ENCODE peak calls at places on chromosomes 7 and 10, in seven cellular contexts. Y is CD8-positive, alpha-beta T cell; U is IMR-90; B is progenitor cell of endocrine pancreas; J is HepG2; O is tibial nerve; P is coronary artery. N is an unnamed sample.

GRCh38 chr10:131083915-131084790 is 227.4 kb downstream of the TCERG1L start:
- DNase-seq in Y (no peak), U (no peak), B (no peak), J (no peak), O (no peak), P (no peak), N (no peak)

GRCh38 chr7:118080947-118081346 is 103.0 kb upstream of the LSM8 start:
- DNase-seq in Y (no peak), U (peak; percentile 81), B (no peak), J (no peak), O (no peak), P (no peak), N (no peak)

GRCh38 chr7:64314493-64315020 is 796 bp downstream of the ZNF736 start:
- DNase-seq in Y (no peak), U (no peak), B (no peak), J (no peak), O (no peak), P (no peak), N (no peak)

GRCh38 chr7:134121632-134122139 is 5.5 kb upstream of the LRGUK start:
- DNase-seq in Y (no peak), U (no peak), B (no peak), J (no peak), O (no peak), P (no peak), N (no peak)

GRCh38 chr7:207418-208127 is 15.2 kb downstream of the FAM20C start:
- DNase-seq in Y (no peak), U (no peak), B (no peak), J (no peak), O (no peak), P (no peak), N (no peak)

GRCh38 chr10:131093795-131094366 is 217.6 kb downstream of the TCERG1L start:
- DNase-seq in Y (no peak), U (no peak), B (no peak), J (no peak), O (no peak), P (no peak), N (no peak)

GRCh38 chr10:81848931-81849330 is 26.1 kb upstream of the NRG3 start:
- DNase-seq in Y (no peak), U (no peak), B (no peak), J (no peak), O (no peak), P (no peak), N (no peak)

GRCh38 chr7:77202544-77202976 is 2.9 kb upstream of the FGL2 start:
- DNase-seq in Y (no peak), U (no peak), B (no peak), J (no peak), O (no peak), P (no peak), N (no peak)

GRCh38 chr10:62512732-62513475 is 138.7 kb downstream of the ZNF365 start:
- DNase-seq in Y (no peak), U (no peak), B (no peak), J (no peak), O (no peak), P (no peak), N (no peak)

GRCh38 chr7:106217089-106217542 is 67.7 kb downstream of the NAMPT start:
- DNase-seq in Y (no peak), U (peak; percentile 42), B (no peak), J (no peak), O (peak; percentile 61), P (peak; percentile 91), N (no peak)

GRCh38 chr10:21753497-21754270 is 219.7 kb downstream of the MLLT10 start:
- DNase-seq in Y (no peak), U (no peak), B (no peak), J (no peak), O (no peak), P (no peak), N (no peak)

GRCh38 chr10:58638406-58638805 is 125.7 kb downstream of the BICC1 start:
- DNase-seq in Y (no peak), U (no peak), B (no peak), J (no peak), O (no peak), P (no peak), N (no peak)

GRCh38 chr7:77759294-77759889 is 38.8 kb downstream of the TMEM60 start:
- DNase-seq in Y (peak; percentile 68), U (peak; percentile 76), B (peak; percentile 46), J (peak; percentile 57), O (peak; percentile 97), P (no peak), N (no peak)

GRCh38 chr10:112137381-112137987 is 46.1 kb downstream of the GPAM start:
- DNase-seq in Y (peak; percentile 29), U (peak; percentile 49), B (peak; percentile 84), J (peak; percentile 42), O (peak; percentile 85), P (no peak), N (peak; percentile 94)

GRCh38 chr10:14583967-14584366 is 190.7 kb downstream of the FAM107B start:
- DNase-seq in Y (no peak), U (no peak), B (no peak), J (no peak), O (no peak), P (no peak), N (no peak)

GRCh38 chr7:106980358-106980685 is 64.2 kb upstream of the PRKAR2B start:
- DNase-seq in Y (no peak), U (no peak), B (no peak), J (no peak), O (no peak), P (no peak), N (no peak)

GRCh38 chr7:12729112-12729511 is 41.7 kb downstream of the ARL4A start:
- DNase-seq in Y (no peak), U (peak; percentile 15), B (no peak), J (peak; percentile 18), O (peak; percentile 82), P (peak; percentile 76), N (peak; percentile 49)

GRCh38 chr10:131098416-131098952 is 213.0 kb downstream of the TCERG1L start:
- DNase-seq in Y (no peak), U (no peak), B (no peak), J (no peak), O (no peak), P (no peak), N (no peak)

DNA sequence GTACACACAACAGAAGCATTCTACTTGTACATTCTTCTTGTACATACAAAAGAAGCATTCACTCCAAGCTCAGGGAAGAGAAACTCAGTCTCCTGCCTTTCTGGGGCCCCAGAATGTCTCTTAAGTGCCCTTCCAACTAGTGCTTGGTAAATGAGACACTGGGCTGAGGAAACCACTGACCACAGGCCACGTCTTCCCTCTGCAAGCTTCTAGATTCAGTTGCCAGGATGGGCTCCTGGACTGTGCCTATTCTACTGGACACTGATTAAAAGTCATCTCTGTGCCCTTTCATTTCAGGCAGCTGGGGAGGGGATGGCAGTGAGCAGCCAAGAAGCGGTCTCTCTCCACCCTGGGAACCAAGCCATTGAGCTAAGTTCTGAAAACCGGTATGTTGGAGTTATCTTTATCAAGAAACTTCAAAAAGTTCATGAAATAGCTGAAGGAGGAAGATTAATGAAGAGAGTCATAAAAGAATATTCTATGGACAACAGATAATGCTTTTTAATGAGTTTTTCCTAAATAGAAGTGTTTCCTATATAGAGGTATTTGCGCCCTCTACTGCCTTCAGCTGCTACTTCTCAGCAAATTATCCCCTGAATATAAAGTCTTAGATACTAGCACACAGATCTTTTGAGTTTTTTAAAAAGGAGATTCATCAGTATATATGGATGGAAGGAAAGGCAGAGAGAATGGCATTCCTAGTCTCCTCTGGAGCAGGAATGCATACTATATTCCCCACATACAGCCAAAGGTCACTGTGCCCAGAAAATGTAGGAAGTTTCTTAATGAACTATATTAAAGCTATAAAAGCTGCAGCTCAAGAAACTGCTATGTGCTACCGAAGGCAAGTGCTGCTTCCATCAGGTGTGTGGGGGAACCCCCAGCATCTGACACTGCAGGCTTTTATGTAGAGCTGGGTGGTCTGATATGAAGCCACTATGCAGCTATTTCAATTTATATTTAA is 8.4 kb upstream of the IFIT1B start:
- DNase-seq in Y (no peak), U (peak; percentile 60), B (no peak), J (no peak), O (no peak), P (no peak), N (no peak)
- TF ChIP-seq CTCF in Y (peak; percentile 57), U (peak; percentile 76), B (peak; percentile 47), J (peak; percentile 49), O (peak; percentile 59), P (peak; percentile 46), N (peak; percentile 15)

DNA sequence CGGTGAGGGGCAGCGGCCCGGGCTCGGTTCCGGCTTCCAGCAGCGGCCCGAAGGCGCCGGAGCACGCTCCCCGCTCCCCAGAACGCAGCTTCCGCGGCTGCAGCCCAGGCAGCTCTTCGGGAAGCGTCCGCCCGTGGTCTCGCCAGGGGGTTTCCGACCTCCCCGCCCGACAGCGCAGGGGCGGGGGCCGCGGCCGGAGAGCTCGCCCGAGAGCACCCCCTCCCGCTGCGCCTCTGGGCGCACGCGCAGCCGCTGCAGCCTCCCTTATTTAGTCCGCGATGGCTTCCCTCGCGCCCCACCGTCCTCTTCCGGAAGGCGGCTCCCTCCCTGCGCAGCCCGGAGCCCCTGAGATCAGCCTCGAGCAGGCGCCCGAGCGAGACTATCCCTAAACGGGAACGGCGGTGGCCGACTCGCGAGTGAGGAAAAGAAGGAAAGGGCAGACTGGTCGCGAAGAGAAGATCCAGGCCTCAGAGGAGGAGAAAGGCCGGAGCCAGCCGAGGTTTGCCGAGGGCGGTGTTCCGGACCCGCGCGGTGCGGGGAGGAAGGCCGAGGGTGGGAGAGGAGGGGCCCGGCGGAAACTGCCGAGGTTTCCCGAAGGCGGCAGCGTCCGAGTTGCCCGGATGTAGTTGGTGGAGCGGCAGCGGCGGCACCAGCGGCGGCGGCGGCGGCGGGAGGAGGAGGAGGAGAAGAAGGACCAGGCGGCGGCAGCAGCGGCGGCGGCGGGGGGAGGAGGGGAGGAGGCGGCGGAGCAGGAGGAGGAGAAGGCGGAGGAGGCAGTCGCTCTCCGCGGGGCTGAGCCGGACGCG is at the start of gene WAC:
- DNase-seq in Y (peak; percentile 96), U (peak; percentile 89), B (peak; percentile 97), J (peak; percentile 79), O (peak; percentile 89), P (peak; percentile 96), N (peak; percentile 94)
- TF ChIP-seq CTCF in Y (no peak), U (peak; percentile 13), B (peak; percentile 16), J (peak; percentile 21), O (peak; percentile 73), P (no peak), N (no peak)

DNA sequence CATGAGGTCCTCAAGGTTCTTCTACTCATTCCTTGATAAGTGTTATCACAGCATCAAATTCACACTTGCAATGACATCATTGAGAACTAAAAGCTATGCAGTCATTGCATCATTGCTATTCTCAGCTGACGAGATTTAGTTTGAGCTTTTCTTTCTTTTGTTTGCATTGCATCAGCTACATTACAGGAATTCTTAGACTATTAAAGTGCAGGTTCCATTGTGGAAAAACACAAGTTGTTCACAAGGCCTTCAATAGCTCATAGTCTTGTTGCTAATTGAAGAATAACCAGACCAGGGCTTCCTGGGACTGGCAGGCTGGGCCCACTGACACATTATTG is 139.3 kb downstream of the CXCL12 start:
- DNase-seq in Y (no peak), U (peak; percentile 59), B (no peak), J (peak; percentile 90), O (no peak), P (no peak), N (no peak)
- TF ChIP-seq CTCF in Y (no peak), U (no peak), B (no peak), J (no peak), O (no peak), P (no peak), N (no peak)

DNA sequence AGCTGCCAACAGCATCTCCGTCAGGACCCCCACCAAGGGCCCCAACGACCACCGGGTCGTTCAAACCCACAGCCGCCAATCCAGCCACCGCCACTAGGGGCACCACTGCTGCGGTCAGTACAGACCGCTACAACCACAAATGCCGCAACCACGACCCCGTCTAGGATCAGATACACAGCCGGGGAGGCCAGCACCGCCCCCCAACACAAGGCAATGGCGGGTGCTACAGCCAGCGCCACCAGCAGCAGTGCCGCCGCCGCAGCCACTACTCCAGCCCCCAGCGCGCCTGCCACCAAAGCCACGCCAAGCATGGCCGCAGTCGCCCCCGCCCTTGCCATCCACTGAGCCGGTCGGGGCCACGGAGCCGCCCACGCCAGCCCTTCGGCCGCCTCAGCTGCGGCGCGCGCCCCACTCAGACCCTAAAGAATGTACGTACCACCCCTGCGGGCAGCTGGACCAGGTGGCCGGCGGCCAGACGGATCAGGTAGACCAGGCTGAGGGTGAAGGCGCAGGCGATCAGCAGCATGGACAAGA is 473 bp downstream of the CYP51A1 start:
- DNase-seq in Y (peak; percentile 40), U (peak; percentile 61), B (peak; percentile 86), J (peak; percentile 52), O (peak; percentile 71), P (peak; percentile 84), N (peak; percentile 61)
- TF ChIP-seq CTCF in Y (peak; percentile 62), U (peak; percentile 63), B (peak; percentile 96), J (peak; percentile 90), O (peak; percentile 90), P (peak; percentile 81), N (peak; percentile 87)